ENCODE peak calls at places on chromosomes 11 and 22, in eight cellular contexts. F is cardiac muscle cell, O is IMR-90, C is suprapubic skin, Y is Caco-2, E is K562, P is aorta, L is PC-9. J is an unnamed sample.

GRCh38 chr22:41478891-41479521 is 10.1 kb downstream of the ACO2 start:
- DNase-seq in E (no peak), Y (no peak), C (no peak), L (no peak), O (peak; percentile 59), P (no peak), F (no peak), J (peak; percentile 79)

GRCh38 chr11:90204832-90205646 is 17.8 kb downstream of the CHORDC1 start:
- DNase-seq in F (peak; percentile 52), E (peak; percentile 35), C (no peak), O (peak; percentile 66), L (no peak), P (no peak), Y (no peak), J (no peak)

GRCh38 chr11:15523576-15523975 is 408.9 kb downstream of the INSC start:
- DNase-seq in P (no peak), C (no peak), F (no peak), O (no peak), E (no peak), Y (no peak), L (no peak), J (no peak)

GRCh38 chr11:16086229-16086628 is 270.1 kb downstream of the SOX6 start:
- DNase-seq in P (peak; percentile 21), O (no peak), F (no peak), L (no peak), Y (no peak), C (no peak), E (no peak), J (no peak)

GRCh38 chr22:22343603-22344276 is 99.2 kb downstream of the VPREB1 start:
- DNase-seq in E (no peak), Y (no peak), F (no peak), L (no peak), P (no peak), O (no peak), C (no peak), J (no peak)

GRCh38 chr11:69992943-69993694 is 85.0 kb upstream of the ANO1 start:
- DNase-seq in F (no peak), Y (no peak), E (no peak), C (no peak), O (no peak), L (no peak), P (no peak), J (no peak)

GRCh38 chr22:27682438-27682837 is 119.1 kb downstream of the MN1 start:
- DNase-seq in P (no peak), O (no peak), L (no peak), F (peak; percentile 58), C (no peak), E (peak; percentile 56), Y (no peak), J (no peak)

GRCh38 chr22:20159088-20159487 is 8.2 kb upstream of the CCDC188 start:
- DNase-seq in O (no peak), L (no peak), P (no peak), F (peak; percentile 42), C (no peak), E (peak; percentile 70), Y (no peak), J (no peak)

GRCh38 chr11:22430286-22430685 is 92.1 kb downstream of the SLC17A6 start:
- DNase-seq in F (no peak), C (no peak), O (no peak), L (no peak), Y (no peak), P (no peak), E (no peak), J (no peak)

GRCh38 chr11:117433717-117434116 is 106.1 kb downstream of the CEP164 start:
- DNase-seq in O (no peak), C (no peak), Y (no peak), F (no peak), L (no peak), P (no peak), E (no peak), J (no peak)

GRCh38 chr22:17769716-17770082 is 4.6 kb downstream of the BID start:
- DNase-seq in P (no peak), L (no peak), Y (no peak), C (no peak), F (no peak), E (no peak), O (no peak), J (no peak)

GRCh38 chr11:26286472-26287066 is 45.4 kb upstream of the ANO3 start:
- DNase-seq in E (no peak), P (no peak), F (peak; percentile 62), C (no peak), L (no peak), Y (no peak), O (peak; percentile 37), J (no peak)

GRCh38 chr11:61679893-61680621 is at the start of gene DAGLA:
- DNase-seq in P (peak; percentile 76), O (peak; percentile 43), L (peak; percentile 75), Y (peak; percentile 64), C (no peak), F (peak; percentile 76), E (peak; percentile 96), J (peak; percentile 70)
- H3K4me1 ChIP-seq in P (no peaks in the 10 kb centered on the region), O (peaks cover 4% of the 10 kb centered on the region), L (peaks cover 14% of the 10 kb centered on the region), Y (peaks cover 47% of the 10 kb centered on the region), C (peaks cover 54% of the 10 kb centered on the region), F (no peaks in the 10 kb centered on the region), E (no peaks in the 10 kb centered on the region), J (peaks cover 28% of the 10 kb centered on the region)

GRCh38 chr11:48025983-48026340 is 45.6 kb downstream of the PTPRJ start:
- DNase-seq in C (no peak), O (peak; percentile 40), Y (no peak), E (no peak), L (no peak), P (no peak), F (no peak), J (peak; percentile 3)

GRCh38 chr11:48022445-48022844 is 42.1 kb downstream of the PTPRJ start:
- DNase-seq in P (no peak), Y (no peak), C (no peak), O (no peak), E (no peak), L (no peak), F (no peak), J (peak; percentile 11)

GRCh38 chr11:48020092-48020755 is 39.9 kb downstream of the PTPRJ start:
- DNase-seq in O (no peak), F (no peak), C (no peak), P (no peak), Y (no peak), L (no peak), E (no peak), J (no peak)

GRCh38 chr11:48025293-48025982 is 45.1 kb downstream of the PTPRJ start:
- DNase-seq in F (no peak), O (no peak), E (no peak), P (no peak), Y (no peak), C (no peak), L (peak; percentile 10), J (peak; percentile 19)

GRCh38 chr11:48024635-48025071 is 44.3 kb downstream of the PTPRJ start:
- DNase-seq in C (no peak), O (no peak), L (no peak), P (no peak), E (no peak), Y (no peak), F (no peak), J (no peak)
- H3K4me1 ChIP-seq in C (peaks cover 12% of the 10 kb centered on the region), O (peaks cover 4% of the 10 kb centered on the region), L (peaks cover 10% of the 10 kb centered on the region), P (no peaks in the 10 kb centered on the region), E (peaks cover 10% of the 10 kb centered on the region), Y (no peaks in the 10 kb centered on the region), F (peaks cover 13% of the 10 kb centered on the region), J (peaks cover 22% of the 10 kb centered on the region)

GRCh38 chr11:83027794-83028193 is 43.9 kb downstream of the RAB30 start:
- DNase-seq in E (no peak), C (no peak), F (no peak), L (no peak), Y (no peak), P (no peak), O (no peak), J (no peak)
- H3K4me1 ChIP-seq in E (no peaks in the 10 kb centered on the region), C (peaks cover 46% of the 10 kb centered on the region), F (peaks cover 4% of the 10 kb centered on the region), L (peaks cover 22% of the 10 kb centered on the region), Y (peaks cover 19% of the 10 kb centered on the region), P (no peaks in the 10 kb centered on the region), O (no peaks in the 10 kb centered on the region), J (peaks cover 56% of the 10 kb centered on the region)

DNA sequence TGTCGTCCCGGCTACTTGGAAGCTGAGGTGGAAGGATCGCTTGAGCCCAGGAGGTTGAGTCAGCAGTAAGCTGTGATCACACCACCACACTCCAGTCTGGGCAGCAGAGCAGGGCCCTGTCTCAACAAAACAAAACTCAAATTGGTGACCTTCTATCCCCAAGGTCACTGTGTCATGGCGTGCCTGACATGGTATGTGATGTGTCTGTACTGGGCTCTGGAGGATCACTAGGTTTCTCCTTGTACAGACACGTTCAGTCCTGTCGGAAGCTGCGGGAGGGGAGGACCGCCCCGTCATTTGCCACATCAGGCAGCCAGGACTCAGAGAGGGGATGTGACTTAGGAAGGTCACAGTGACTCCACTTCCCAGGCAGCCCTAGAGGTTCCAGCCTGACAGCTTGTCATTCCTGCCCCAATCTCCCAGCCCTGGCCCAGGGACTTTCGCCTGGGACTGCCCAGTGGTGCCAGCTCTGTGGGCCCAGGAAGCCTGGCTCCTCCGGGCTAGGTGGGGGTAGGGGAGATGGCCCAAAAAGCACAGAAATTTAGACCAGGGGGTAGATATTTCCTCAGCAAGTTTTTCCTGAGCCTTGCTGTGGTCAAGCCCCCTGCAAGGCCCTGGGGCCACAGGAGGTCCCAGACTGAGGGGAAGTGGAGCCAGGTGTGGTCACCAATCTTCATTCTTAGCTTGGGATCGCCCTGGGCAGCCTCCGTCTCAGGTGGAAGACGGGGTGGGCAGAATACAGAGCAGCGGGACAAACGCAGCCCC is 53.2 kb downstream of the TRIOBP start:
- DNase-seq in C (no peak), F (peak; percentile 33), E (no peak), P (peak; percentile 53), O (peak; percentile 78), Y (no peak), L (peak; percentile 43), J (no peak)
- H3K4me1 ChIP-seq in C (peaks cover 85% of the 10 kb centered on the region), F (peaks cover 48% of the 10 kb centered on the region), E (peaks cover 18% of the 10 kb centered on the region), P (no peaks in the 10 kb centered on the region), O (peaks cover 56% of the 10 kb centered on the region), Y (peaks cover 35% of the 10 kb centered on the region), L (peaks cover 80% of the 10 kb centered on the region), J (peaks cover 53% of the 10 kb centered on the region)

DNA sequence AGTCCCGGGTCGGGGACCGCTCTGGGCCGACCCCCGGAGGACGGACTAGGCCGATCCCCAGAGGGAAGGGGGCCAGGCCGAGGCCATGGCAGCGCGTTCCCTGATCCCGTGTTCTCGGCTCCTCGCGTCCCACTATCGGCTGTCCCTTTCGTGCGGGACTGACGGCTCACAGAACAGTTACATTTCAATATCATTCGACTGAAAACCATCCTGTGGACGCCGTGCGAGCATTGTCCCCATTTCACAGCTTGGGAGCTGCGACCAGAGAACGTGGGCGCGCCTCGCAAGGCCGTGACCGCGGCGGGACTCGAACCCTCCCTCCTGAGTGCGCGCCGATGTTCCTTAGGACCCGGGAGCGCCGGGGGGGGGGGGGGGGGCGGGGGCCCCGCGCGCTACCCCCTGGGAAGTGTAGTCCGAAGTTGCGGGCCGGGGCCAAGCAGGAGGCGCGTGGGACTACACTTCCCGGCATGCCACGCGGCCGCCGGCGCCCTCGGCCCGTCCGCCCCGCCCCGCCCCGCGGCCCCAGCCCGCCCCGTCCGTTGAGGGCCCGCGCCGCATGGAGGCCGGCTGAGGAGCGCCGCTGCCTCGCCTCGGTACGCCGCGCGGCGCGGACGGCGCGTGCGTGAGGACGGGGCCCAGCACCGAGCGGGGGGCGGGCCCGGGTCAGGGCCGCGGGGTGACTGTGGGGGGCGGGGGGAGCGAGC is at the start of gene TRABD:
- DNase-seq in C (peak; percentile 94), F (peak; percentile 94), P (peak; percentile 94), L (peak; percentile 88), E (peak; percentile 86), O (peak; percentile 82), Y (peak; percentile 86), J (peak; percentile 92)
- H3K4me1 ChIP-seq in C (peaks cover 70% of the 10 kb centered on the region), F (peaks cover 25% of the 10 kb centered on the region), P (no peaks in the 10 kb centered on the region), L (peaks cover 37% of the 10 kb centered on the region), E (peaks cover 13% of the 10 kb centered on the region), O (peaks cover 19% of the 10 kb centered on the region), Y (peaks cover 11% of the 10 kb centered on the region), J (peaks cover 26% of the 10 kb centered on the region)

J was measured in psoas muscle.